ENCODE peak calls at places on chromosomes 6 and 20, in six cellular contexts. D, I, K, X, L and U are unnamed samples.

GRCh38 chr6:40791004-40791403 is 203.8 kb upstream of the LRFN2 start:
- DNase-seq in D (peak; percentile 19), I (peak; percentile 25), K (no peak), X (peak; percentile 36), L (no peak), U (no peak)

GRCh38 chr6:79498842-79499241 is 38.4 kb downstream of the LCA5 start:
- DNase-seq in K (no peak), I (no peak), L (no peak), D (no peak), X (no peak), U (no peak)

GRCh38 chr6:169869301-169869700 is 117.9 kb downstream of the ERMARD start:
- DNase-seq in X (no peak), K (no peak), L (no peak), D (no peak), I (no peak), U (no peak)

GRCh38 chr6:41426438-41426851 is 91.0 kb downstream of the NCR2 start:
- DNase-seq in K (no peak), D (peak; percentile 39), L (no peak), X (peak; percentile 65), I (no peak), U (no peak)

GRCh38 chr6:112475083-112475482 is 128.0 kb downstream of the RFPL4B start:
- DNase-seq in K (peak; percentile 90), D (no peak), X (no peak), L (no peak), I (no peak), U (no peak)

GRCh38 chr20:50980071-50980681 is 21.6 kb downstream of the MOCS3 start:
- DNase-seq in D (no peak), L (no peak), X (no peak), K (peak; percentile 98), I (peak; percentile 100), U (no peak)

GRCh38 chr6:115612796-115613479 is 447.8 kb downstream of the FRK start:
- DNase-seq in L (no peak), K (no peak), D (no peak), X (no peak), I (no peak), U (no peak)

GRCh38 chr6:30007132-30007764 is 53.8 kb upstream of the POLR1H start:
- DNase-seq in X (peak; percentile 85), D (peak; percentile 52), I (no peak), L (peak; percentile 25), K (no peak), U (peak; percentile 47)

GRCh38 chr6:89410231-89411018 is 1.6 kb downstream of the RRAGD start:
- DNase-seq in D (no peak), I (no peak), K (no peak), L (no peak), X (no peak), U (no peak)

GRCh38 chr6:98634569-98634968 is 199.8 kb upstream of the POU3F2 start:
- DNase-seq in K (no peak), I (peak; percentile 9), D (no peak), X (peak; percentile 53), L (no peak), U (no peak)

GRCh38 chr6:6686748-6687601 is 98.5 kb downstream of the LY86 start:
- DNase-seq in L (peak; percentile 94), K (no peak), X (peak; percentile 99), I (peak; percentile 99), D (peak; percentile 98), U (no peak)

GRCh38 chr6:107179004-107179403 is 63.7 kb upstream of the BEND3 start:
- DNase-seq in X (no peak), K (no peak), L (no peak), D (no peak), I (peak; percentile 20), U (no peak)
- TF ChIP-seq CTCF in X (peak; percentile 57), K (peak; percentile 43), L (no peak), D (no peak), I (peak; percentile 50), U (no peak)

GRCh38 chr6:105642708-105643107 is 239.8 kb upstream of the PREP start:
- DNase-seq in L (no peak), D (no peak), K (peak; percentile 73), I (peak; percentile 39), X (no peak), U (no peak)

GRCh38 chr6:105646391-105646867 is 243.5 kb upstream of the PREP start:
- DNase-seq in L (no peak), D (no peak), X (no peak), I (peak; percentile 41), K (no peak), U (peak; percentile 40)

GRCh38 chr6:105645958-105646357 is 243.1 kb upstream of the PREP start:
- DNase-seq in L (no peak), K (no peak), X (no peak), D (no peak), I (no peak), U (no peak)

GRCh38 chr6:105645166-105645565 is 242.3 kb upstream of the PREP start:
- DNase-seq in I (no peak), X (no peak), K (no peak), L (no peak), D (no peak), U (no peak)

DNA sequence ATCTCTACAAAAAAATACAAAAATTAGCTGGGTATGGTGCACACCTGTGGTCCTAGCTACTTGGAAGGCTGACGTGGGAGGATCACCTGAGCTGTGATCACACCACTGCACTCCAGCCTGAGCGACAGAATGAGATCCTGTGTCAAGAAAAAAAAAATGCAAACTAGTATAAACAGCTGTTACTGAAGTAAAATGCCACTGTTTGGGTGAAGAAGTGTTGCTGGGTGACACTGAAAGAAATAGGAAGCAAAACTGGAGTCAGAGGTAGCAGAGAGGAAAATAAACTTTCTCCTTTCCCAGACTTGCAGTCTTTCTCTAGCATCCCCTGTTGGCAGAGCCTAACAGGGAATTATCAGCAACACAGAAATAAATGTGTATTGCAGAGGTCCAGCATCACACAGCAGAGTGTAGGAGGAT is 241.2 kb upstream of the PREP start:
- DNase-seq in X (no peak), I (no peak), K (no peak), D (no peak), L (no peak), U (no peak)
- TF ChIP-seq CTCF in X (no peak), I (no peak), K (no peak), D (no peak), L (peak; percentile 24), U (peak; percentile 9)

DNA sequence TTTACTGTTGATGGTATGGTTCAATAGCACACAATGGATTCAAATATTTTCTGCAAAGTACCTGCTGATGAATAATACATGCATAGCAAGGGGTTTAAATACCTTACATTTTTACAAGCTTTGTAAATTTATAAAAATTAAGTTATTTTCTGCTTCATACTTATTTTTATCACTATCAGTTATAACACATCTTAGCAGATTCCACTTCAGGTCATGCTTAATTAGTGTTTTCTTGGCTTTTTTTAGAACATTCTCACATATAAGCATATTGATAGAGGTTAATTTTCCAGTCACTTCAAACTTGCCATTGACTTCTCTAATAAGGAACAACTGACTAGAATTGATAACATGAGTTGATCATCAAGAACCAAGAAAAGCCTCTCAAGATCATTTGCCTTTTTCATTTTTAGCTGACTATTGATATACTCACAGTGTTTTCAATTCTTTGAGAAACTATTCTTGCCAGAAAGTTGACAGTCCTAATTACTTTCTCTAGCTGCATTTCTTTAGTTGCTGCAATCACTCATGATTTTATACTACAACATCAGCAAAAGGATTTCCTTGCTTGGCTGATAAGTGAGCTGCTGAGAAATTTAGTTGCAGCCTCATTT is 25.8 kb downstream of the PTCHD4 start:
- DNase-seq in L (no peak), K (no peak), X (no peak), I (no peak), D (no peak), U (no peak)
- TF ChIP-seq CTCF in L (no peak), K (no peak), X (no peak), I (no peak), D (no peak), U (no peak)

GRCh38 chr20:31569163-31570020 is 35.7 kb upstream of the ID1 start:
- DNase-seq in X (peak; percentile 80), I (peak; percentile 59), K (no peak), L (peak; percentile 57), D (peak; percentile 76), U (peak; percentile 72)
- TF ChIP-seq CTCF in X (peak; percentile 98), I (peak; percentile 92), K (peak; percentile 90), L (peak; percentile 90), D (peak; percentile 82), U (peak; percentile 79)

DNA sequence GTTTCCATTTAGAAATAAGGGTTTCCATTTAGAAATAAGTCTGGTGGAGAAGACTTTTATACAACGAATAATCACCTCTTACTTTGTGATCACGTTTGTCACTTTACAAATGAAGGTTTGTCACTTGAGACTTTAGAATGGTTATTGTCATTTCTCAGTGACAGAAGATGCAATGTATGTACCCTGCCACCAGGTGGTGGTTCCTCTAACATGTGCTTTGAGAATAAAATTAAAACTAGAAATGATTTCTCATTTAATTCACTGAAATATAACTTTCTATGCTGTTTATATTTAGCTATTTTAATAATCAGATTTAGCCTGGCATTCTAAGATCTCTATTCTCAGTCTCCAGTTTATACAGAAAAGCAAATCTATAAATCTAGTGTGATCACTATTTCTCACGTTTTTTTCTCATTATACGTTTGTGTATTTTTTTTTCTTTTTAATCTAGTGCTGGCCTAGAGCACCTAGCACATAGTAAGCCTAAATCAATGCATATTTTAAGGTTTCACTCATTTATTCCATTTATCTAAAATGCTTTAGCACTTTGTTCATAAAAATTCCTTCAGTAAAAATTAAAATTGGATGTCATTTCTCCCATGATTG is 57.4 kb upstream of the TFAP2D start:
- DNase-seq in D (no peak), K (no peak), X (no peak), L (no peak), I (peak; percentile 39), U (peak; percentile 5)
- TF ChIP-seq CTCF in D (peak; percentile 72), K (peak; percentile 23), X (peak; percentile 77), L (peak; percentile 59), I (peak; percentile 74), U (peak; percentile 28)

GRCh38 chr6:37125779-37126553 is 44.0 kb upstream of the PIM1 start:
- DNase-seq in L (no peak), X (peak; percentile 83), D (peak; percentile 72), K (no peak), I (no peak), U (no peak)
- TF ChIP-seq CTCF in L (no peak), X (no peak), D (no peak), K (no peak), I (no peak), U (no peak)

GRCh38 chr6:33439956-33440648 is 14.3 kb upstream of the ZBTB9 start:
- DNase-seq in I (no peak), K (no peak), L (no peak), D (no peak), X (no peak), U (peak; percentile 15)
- TF ChIP-seq CTCF in I (no peak), K (no peak), L (no peak), D (no peak), X (peak; percentile 11), U (no peak)